ENCODE peak calls at places on chromosomes 6 and 20, in six cellular contexts. X is tibial artery; W is head of caudate nucleus; N is effector memory CD8-positive, alpha-beta T cell; D is heart left ventricle; J is stimulated activated CD8-positive, alpha-beta memory T cell treated with anti-CD3 and anti-CD28 coated beads, Interleukin-15, amount 100 ng/mL, for 4 hours. O is an unnamed sample.
A peak's percentile ranks its signal among the peaks of the same experiment; 100 is the strongest.

GRCh38 chr6:42403831-42404230 is 47.9 kb downstream of the TRERF1 start:
- DNase-seq in N (no peak), J (no peak), D (no peak), W (no peak), X (no peak), O (no peak)

GRCh38 chr20:22248052-22248667 is 336.2 kb downstream of the FOXA2 start:
- DNase-seq in X (no peak), D (no peak), W (no peak), J (no peak), N (no peak), O (no peak)

GRCh38 chr6:115783402-115784061 is 277.2 kb downstream of the FRK start:
- DNase-seq in D (peak; percentile 32), N (no peak), W (no peak), X (no peak), J (no peak), O (no peak)

GRCh38 chr6:14079433-14079832 is 38.1 kb upstream of the CD83 start:
- DNase-seq in X (no peak), N (no peak), W (no peak), D (peak; percentile 61), J (no peak), O (no peak)

GRCh38 chr6:6006428-6007310 is at the start of gene NRN1:
- DNase-seq in X (no peak), J (no peak), N (no peak), W (no peak), D (no peak), O (peak; percentile 12)

GRCh38 chr6:20998748-20999448 is 464.6 kb downstream of the CDKAL1 start:
- DNase-seq in W (no peak), J (no peak), N (no peak), D (no peak), X (no peak), O (no peak)

GRCh38 chr6:79607000-79607399 is 24.1 kb upstream of the SH3BGRL2 start:
- DNase-seq in D (no peak), X (no peak), W (no peak), J (no peak), N (no peak), O (no peak)

GRCh38 chr6:5994234-5994998 is 12.3 kb downstream of the NRN1 start:
- DNase-seq in D (no peak), X (no peak), J (no peak), W (no peak), N (no peak), O (no peak)

GRCh38 chr20:46872315-46873211 is 22.1 kb upstream of the EYA2 start:
- DNase-seq in J (no peak), W (no peak), D (no peak), N (no peak), X (no peak), O (peak; percentile 27)

GRCh38 chr20:48329676-48330644 is 497.8 kb downstream of the PREX1 start:
- DNase-seq in N (no peak), D (no peak), X (no peak), W (no peak), J (no peak), O (peak; percentile 28)

GRCh38 chr20:19073584-19074198 is 138.8 kb upstream of the SLC24A3 start:
- DNase-seq in W (no peak), D (no peak), X (no peak), J (no peak), N (no peak), O (no peak)

GRCh38 chr6:126118058-126118759 is 131.9 kb downstream of the TRMT11 start:
- DNase-seq in N (no peak), D (no peak), X (no peak), W (no peak), J (no peak), O (no peak)

GRCh38 chr6:131694832-131695426 is 6.3 kb downstream of the OR2A4 start:
- DNase-seq in D (peak; percentile 29), J (no peak), N (peak; percentile 5), X (no peak), W (peak; percentile 31), O (no peak)

GRCh38 chr6:135906542-135906941 is 55.0 kb downstream of the PDE7B start:
- DNase-seq in J (no peak), N (no peak), D (no peak), X (no peak), W (no peak), O (no peak)

GRCh38 chr20:48962976-48963730 is 41.6 kb downstream of the ARFGEF2 start:
- DNase-seq in W (no peak), X (no peak), N (no peak), J (no peak), D (no peak), O (no peak)

GRCh38 chr6:30781697-30782424 is 37.5 kb upstream of the IER3 start:
- DNase-seq in J (no peak), N (no peak), D (peak; percentile 98), W (peak; percentile 84), X (peak; percentile 98), O (peak; percentile 87)

GRCh38 chr20:45995213-45996097 is 13.3 kb upstream of the MMP9 start:
- DNase-seq in J (no peak), X (no peak), W (no peak), N (no peak), D (no peak), O (no peak)